ENCODE peak calls at places on chromosome 6, in four cellular contexts. One of them, this sample, is unnamed.

GRCh38 chr6:150403458-150404245 is 34.8 kb downstream of the IYD start:
- DNase-seq in GM23248: peak; percentile 76
- DNase-seq in colonic mucosa: no peak
- DNase-seq in CD4-positive, CD25-positive, alpha-beta regulatory T cell: no peak
- DNase-seq in this sample: no peak

GRCh38 chr6:168090706-168091105 is 11.7 kb upstream of the FRMD1 start:
- DNase-seq in colonic mucosa: no peak
- DNase-seq in GM23248: no peak
- DNase-seq in CD4-positive, CD25-positive, alpha-beta regulatory T cell: no peak
- DNase-seq in this sample: no peak

GRCh38 chr6:44076366-44077200 is 50.7 kb downstream of the MRPL14 start:
- DNase-seq in GM23248: peak; percentile 51
- DNase-seq in colonic mucosa: peak; percentile 62
- DNase-seq in CD4-positive, CD25-positive, alpha-beta regulatory T cell: no peak
- DNase-seq in this sample: no peak

GRCh38 chr6:76230711-76231110 is 158.2 kb upstream of the IMPG1 start:
- DNase-seq in GM23248: no peak
- DNase-seq in CD4-positive, CD25-positive, alpha-beta regulatory T cell: no peak
- DNase-seq in colonic mucosa: no peak
- DNase-seq in this sample: no peak

GRCh38 chr6:125793280-125793679 is 2.5 kb downstream of the NCOA7 start:
- DNase-seq in GM23248: no peak
- DNase-seq in colonic mucosa: no peak
- DNase-seq in CD4-positive, CD25-positive, alpha-beta regulatory T cell: no peak
- DNase-seq in this sample: no peak

GRCh38 chr6:108175592-108176279 is 9.9 kb downstream of the NR2E1 start:
- DNase-seq in CD4-positive, CD25-positive, alpha-beta regulatory T cell: no peak
- DNase-seq in colonic mucosa: no peak
- DNase-seq in GM23248: no peak
- DNase-seq in this sample: no peak

GRCh38 chr6:3518356-3518841 is 61.5 kb upstream of the SLC22A23 start:
- DNase-seq in GM23248: peak; percentile 97
- DNase-seq in CD4-positive, CD25-positive, alpha-beta regulatory T cell: no peak
- DNase-seq in colonic mucosa: peak; percentile 55
- DNase-seq in this sample: no peak

GRCh38 chr6:39375405-39375804 is 52.9 kb upstream of the KCNK16 start:
- DNase-seq in GM23248: no peak
- DNase-seq in colonic mucosa: no peak
- DNase-seq in CD4-positive, CD25-positive, alpha-beta regulatory T cell: no peak
- DNase-seq in this sample: no peak

GRCh38 chr6:28747083-28747630 is 176.6 kb downstream of the TRIM27 start:
- DNase-seq in colonic mucosa: no peak
- DNase-seq in GM23248: no peak
- DNase-seq in CD4-positive, CD25-positive, alpha-beta regulatory T cell: no peak
- DNase-seq in this sample: no peak

GRCh38 chr6:46011241-46012085 is 4.2 kb downstream of the CLIC5 start:
- DNase-seq in GM23248: no peak
- DNase-seq in colonic mucosa: peak; percentile 64
- DNase-seq in CD4-positive, CD25-positive, alpha-beta regulatory T cell: peak; percentile 9
- DNase-seq in this sample: peak; percentile 62

GRCh38 chr6:125357515-125358256 is 55.9 kb upstream of the HDDC2 start:
- DNase-seq in CD4-positive, CD25-positive, alpha-beta regulatory T cell: no peak
- DNase-seq in GM23248: no peak
- DNase-seq in colonic mucosa: no peak
- DNase-seq in this sample: no peak

GRCh38 chr6:38262041-38262440 is 377.7 kb downstream of the BTBD9 start:
- DNase-seq in CD4-positive, CD25-positive, alpha-beta regulatory T cell: no peak
- DNase-seq in colonic mucosa: no peak
- DNase-seq in GM23248: peak; percentile 88
- DNase-seq in this sample: no peak

GRCh38 chr6:32369678-32370077 is 2.0 kb downstream of the TSBP1 start:
- DNase-seq in colonic mucosa: no peak
- DNase-seq in GM23248: peak; percentile 94
- DNase-seq in CD4-positive, CD25-positive, alpha-beta regulatory T cell: no peak
- DNase-seq in this sample: no peak

GRCh38 chr6:68880050-68880449 is 245.0 kb downstream of the ADGRB3 start:
- DNase-seq in GM23248: peak; percentile 3
- DNase-seq in colonic mucosa: no peak
- DNase-seq in CD4-positive, CD25-positive, alpha-beta regulatory T cell: no peak
- DNase-seq in this sample: no peak

GRCh38 chr6:10719386-10720228 is 3.3 kb upstream of the TMEM14C start:
- DNase-seq in colonic mucosa: peak; percentile 78
- DNase-seq in GM23248: peak; percentile 30
- DNase-seq in CD4-positive, CD25-positive, alpha-beta regulatory T cell: peak; percentile 24
- DNase-seq in this sample: no peak

GRCh38 chr6:43070028-43070632 is 6.0 kb upstream of the PTK7 start:
- DNase-seq in colonic mucosa: no peak
- DNase-seq in GM23248: peak; percentile 77
- DNase-seq in CD4-positive, CD25-positive, alpha-beta regulatory T cell: no peak
- DNase-seq in this sample: peak; percentile 36

GRCh38 chr6:141653590-141653989 is 479.1 kb upstream of the GJE1 start:
- DNase-seq in colonic mucosa: no peak
- DNase-seq in GM23248: peak; percentile 6
- DNase-seq in CD4-positive, CD25-positive, alpha-beta regulatory T cell: no peak
- DNase-seq in this sample: no peak

GRCh38 chr6:137728386-137729349 is 138.4 kb upstream of the TNFAIP3 start:
- DNase-seq in colonic mucosa: no peak
- DNase-seq in GM23248: peak; percentile 95
- DNase-seq in CD4-positive, CD25-positive, alpha-beta regulatory T cell: no peak
- DNase-seq in this sample: no peak

GRCh38 chr6:110178626-110179405 is 654 bp downstream of the WASF1 start:
- DNase-seq in GM23248: peak; percentile 82
- DNase-seq in colonic mucosa: peak; percentile 55
- DNase-seq in CD4-positive, CD25-positive, alpha-beta regulatory T cell: peak; percentile 72
- DNase-seq in this sample: peak; percentile 75

GRCh38 chr6:75481936-75482593 is 11.5 kb downstream of the FILIP1 start:
- DNase-seq in colonic mucosa: no peak
- DNase-seq in GM23248: peak; percentile 72
- DNase-seq in CD4-positive, CD25-positive, alpha-beta regulatory T cell: no peak
- DNase-seq in this sample: no peak

GRCh38 chr6:166308769-166309589 is 787 bp upstream of the PRR18 start:
- DNase-seq in GM23248: no peak
- DNase-seq in colonic mucosa: no peak
- DNase-seq in CD4-positive, CD25-positive, alpha-beta regulatory T cell: no peak
- DNase-seq in this sample: no peak

GRCh38 chr6:146965110-146965689 is 239.0 kb upstream of the STXBP5 start:
- DNase-seq in CD4-positive, CD25-positive, alpha-beta regulatory T cell: no peak
- DNase-seq in colonic mucosa: no peak
- DNase-seq in GM23248: no peak
- DNase-seq in this sample: no peak

GRCh38 chr6:141700836-141701235 is 431.9 kb upstream of the GJE1 start:
- DNase-seq in GM23248: peak; percentile 0
- DNase-seq in CD4-positive, CD25-positive, alpha-beta regulatory T cell: no peak
- DNase-seq in colonic mucosa: no peak
- DNase-seq in this sample: no peak

GRCh38 chr6:167141667-167142432 is 15.9 kb downstream of the GPR31 start:
- DNase-seq in colonic mucosa: peak; percentile 55
- DNase-seq in CD4-positive, CD25-positive, alpha-beta regulatory T cell: peak; percentile 39
- DNase-seq in GM23248: peak; percentile 13
- DNase-seq in this sample: peak; percentile 47

GRCh38 chr6:128158496-128158895 is 257.6 kb upstream of the THEMIS start:
- DNase-seq in colonic mucosa: no peak
- DNase-seq in CD4-positive, CD25-positive, alpha-beta regulatory T cell: no peak
- DNase-seq in GM23248: no peak
- DNase-seq in this sample: no peak

GRCh38 chr6:16322666-16323312 is 84.4 kb downstream of the GMPR start:
- DNase-seq in GM23248: peak; percentile 79
- DNase-seq in CD4-positive, CD25-positive, alpha-beta regulatory T cell: peak; percentile 61
- DNase-seq in colonic mucosa: peak; percentile 53
- DNase-seq in this sample: peak; percentile 69

GRCh38 chr6:105226598-105227291 is 46.9 kb upstream of the POPDC3 start:
- DNase-seq in colonic mucosa: no peak
- DNase-seq in CD4-positive, CD25-positive, alpha-beta regulatory T cell: no peak
- DNase-seq in GM23248: peak; percentile 73
- DNase-seq in this sample: no peak

GRCh38 chr6:75601608-75602163 is at the start of gene SENP6:
- DNase-seq in GM23248: peak; percentile 89
- DNase-seq in CD4-positive, CD25-positive, alpha-beta regulatory T cell: peak; percentile 66
- DNase-seq in colonic mucosa: peak; percentile 80
- DNase-seq in this sample: peak; percentile 65

GRCh38 chr6:56040271-56040670 is 164.9 kb upstream of the BMP5 start:
- DNase-seq in GM23248: peak; percentile 73
- DNase-seq in CD4-positive, CD25-positive, alpha-beta regulatory T cell: no peak
- DNase-seq in colonic mucosa: no peak
- DNase-seq in this sample: no peak

GRCh38 chr6:12481292-12481691 is 191.1 kb downstream of the EDN1 start:
- DNase-seq in colonic mucosa: no peak
- DNase-seq in CD4-positive, CD25-positive, alpha-beta regulatory T cell: no peak
- DNase-seq in GM23248: no peak
- DNase-seq in this sample: no peak

GRCh38 chr6:46598215-46598614 is 54.4 kb downstream of the CYP39A1 start:
- DNase-seq in GM23248: no peak
- DNase-seq in CD4-positive, CD25-positive, alpha-beta regulatory T cell: no peak
- DNase-seq in colonic mucosa: no peak
- DNase-seq in this sample: no peak

GRCh38 chr6:156972145-156972544 is 195.0 kb downstream of the ARID1B start:
- DNase-seq in colonic mucosa: no peak
- DNase-seq in GM23248: no peak
- DNase-seq in CD4-positive, CD25-positive, alpha-beta regulatory T cell: no peak
- DNase-seq in this sample: no peak

GRCh38 chr6:90220273-90220672 is 76.4 kb downstream of the BACH2 start:
- DNase-seq in CD4-positive, CD25-positive, alpha-beta regulatory T cell: no peak
- DNase-seq in GM23248: no peak
- DNase-seq in colonic mucosa: no peak
- DNase-seq in this sample: no peak

GRCh38 chr6:154638369-154638768 is 94.8 kb upstream of the SCAF8 start:
- DNase-seq in CD4-positive, CD25-positive, alpha-beta regulatory T cell: no peak
- DNase-seq in GM23248: peak; percentile 15
- DNase-seq in colonic mucosa: no peak
- DNase-seq in this sample: no peak

GRCh38 chr6:36336210-36336588 is 489 bp downstream of the BNIP5 start:
- DNase-seq in GM23248: no peak
- DNase-seq in colonic mucosa: no peak
- DNase-seq in CD4-positive, CD25-positive, alpha-beta regulatory T cell: no peak
- DNase-seq in this sample: no peak
- H3K27me3 ChIP-seq in GM23248: peaks cover 53% of the 10 kb centered on the region
- H3K27me3 ChIP-seq in colonic mucosa: no peaks in the 10 kb centered on the region
- H3K27me3 ChIP-seq in CD4-positive, CD25-positive, alpha-beta regulatory T cell: peaks cover 3% of the 10 kb centered on the region
- H3K27me3 ChIP-seq in this sample: peaks cover 23% of the 10 kb centered on the region

GRCh38 chr6:1625352-1625773 is 15.6 kb downstream of the FOXC1 start:
- DNase-seq in CD4-positive, CD25-positive, alpha-beta regulatory T cell: no peak
- DNase-seq in colonic mucosa: no peak
- DNase-seq in GM23248: no peak
- DNase-seq in this sample: no peak

GRCh38 chr6:1622851-1623768 is 13.4 kb downstream of the FOXC1 start:
- DNase-seq in colonic mucosa: no peak
- DNase-seq in CD4-positive, CD25-positive, alpha-beta regulatory T cell: no peak
- DNase-seq in GM23248: no peak
- DNase-seq in this sample: no peak

GRCh38 chr6:1623769-1624070 is 14.0 kb downstream of the FOXC1 start:
- DNase-seq in CD4-positive, CD25-positive, alpha-beta regulatory T cell: no peak
- DNase-seq in GM23248: no peak
- DNase-seq in colonic mucosa: no peak
- DNase-seq in this sample: no peak

GRCh38 chr6:1624848-1625341 is 15.2 kb downstream of the FOXC1 start:
- DNase-seq in GM23248: peak; percentile 81
- DNase-seq in colonic mucosa: no peak
- DNase-seq in CD4-positive, CD25-positive, alpha-beta regulatory T cell: no peak
- DNase-seq in this sample: no peak

DNA sequence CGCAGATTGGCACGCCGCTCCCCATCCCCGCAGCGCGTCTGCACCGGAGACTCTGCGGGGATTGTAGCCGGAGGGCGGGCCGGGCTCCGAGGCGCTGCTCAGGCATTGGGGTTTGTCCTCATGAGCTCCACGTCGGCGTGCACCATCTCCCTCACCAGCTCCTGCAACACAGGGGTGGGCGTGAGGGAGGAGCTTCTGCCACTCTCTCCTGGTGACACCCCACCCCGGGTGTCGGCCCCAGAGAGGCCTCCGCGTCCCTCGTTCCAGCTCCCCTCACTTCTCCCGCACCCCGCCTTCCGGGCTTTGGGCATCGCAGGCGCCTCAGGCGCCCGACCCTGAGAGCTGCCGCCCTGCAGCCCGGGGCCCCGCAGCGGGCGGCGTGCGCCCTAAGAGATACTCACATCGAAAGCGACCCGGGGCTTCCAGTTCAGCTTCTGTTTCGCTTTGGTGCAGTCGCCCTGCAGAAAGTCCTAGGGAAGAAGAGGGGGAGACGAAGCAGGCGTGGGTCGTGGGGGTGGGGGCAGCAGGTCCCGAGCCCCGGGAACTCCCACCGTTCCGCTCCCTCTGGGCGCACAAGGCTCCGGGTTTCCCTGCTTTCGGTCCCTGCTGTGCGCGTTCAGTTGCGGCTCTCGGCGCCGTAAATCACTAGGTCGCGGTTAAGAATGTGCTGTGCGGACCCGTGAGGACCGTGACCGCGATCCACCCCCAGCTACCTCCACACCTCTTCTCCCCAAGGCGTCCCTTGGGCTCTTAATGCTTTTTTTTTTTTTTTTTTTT is 14.5 kb downstream of the FOXC1 start:
- DNase-seq in GM23248: no peak
- DNase-seq in colonic mucosa: no peak
- DNase-seq in CD4-positive, CD25-positive, alpha-beta regulatory T cell: no peak
- DNase-seq in this sample: no peak
- H3K4me3 ChIP-seq in GM23248: peak overlapping the region; percentile 89
- H3K4me3 ChIP-seq in colonic mucosa: peak overlapping the region; percentile 3
- H3K4me3 ChIP-seq in CD4-positive, CD25-positive, alpha-beta regulatory T cell: no peak overlapping the region
- H3K4me3 ChIP-seq in this sample: no peak overlapping the region

GRCh38 chr6:134238960-134239795 is 78.7 kb downstream of the SGK1 start:
- DNase-seq in GM23248: no peak
- DNase-seq in CD4-positive, CD25-positive, alpha-beta regulatory T cell: no peak
- DNase-seq in colonic mucosa: no peak
- DNase-seq in this sample: no peak

GRCh38 chr6:134233180-134233579 is 84.7 kb downstream of the SGK1 start:
- DNase-seq in GM23248: no peak
- DNase-seq in colonic mucosa: no peak
- DNase-seq in CD4-positive, CD25-positive, alpha-beta regulatory T cell: no peak
- DNase-seq in this sample: no peak

GRCh38 chr6:134240664-134241431 is 77.1 kb downstream of the SGK1 start:
- DNase-seq in CD4-positive, CD25-positive, alpha-beta regulatory T cell: peak; percentile 69
- DNase-seq in GM23248: no peak
- DNase-seq in colonic mucosa: peak; percentile 34
- DNase-seq in this sample: peak; percentile 53

GRCh38 chr6:134235937-134236751 is 81.8 kb downstream of the SGK1 start:
- DNase-seq in colonic mucosa: no peak
- DNase-seq in CD4-positive, CD25-positive, alpha-beta regulatory T cell: no peak
- DNase-seq in GM23248: peak; percentile 76
- DNase-seq in this sample: no peak

GRCh38 chr6:134238006-134238405 is 79.9 kb downstream of the SGK1 start:
- DNase-seq in GM23248: no peak
- DNase-seq in CD4-positive, CD25-positive, alpha-beta regulatory T cell: no peak
- DNase-seq in colonic mucosa: no peak
- DNase-seq in this sample: no peak
- H3K27me3 ChIP-seq in GM23248: no peaks in the 10 kb centered on the region
- H3K27me3 ChIP-seq in CD4-positive, CD25-positive, alpha-beta regulatory T cell: no peaks in the 10 kb centered on the region
- H3K27me3 ChIP-seq in colonic mucosa: no peaks in the 10 kb centered on the region
- H3K27me3 ChIP-seq in this sample: no peaks in the 10 kb centered on the region

GRCh38 chr6:139533573-139534471 is 159.4 kb upstream of the CITED2 start:
- DNase-seq in colonic mucosa: peak; percentile 81
- DNase-seq in CD4-positive, CD25-positive, alpha-beta regulatory T cell: no peak
- DNase-seq in GM23248: peak; percentile 76
- DNase-seq in this sample: no peak
- H3K4me3 ChIP-seq in colonic mucosa: no peak overlapping the region
- H3K4me3 ChIP-seq in CD4-positive, CD25-positive, alpha-beta regulatory T cell: peak overlapping the region; percentile 23
- H3K4me3 ChIP-seq in GM23248: peak overlapping the region; percentile 2
- H3K4me3 ChIP-seq in this sample: no peak overlapping the region